ENCODE peak calls at places on chromosome 10, in five cellular contexts. One of them, this sample, is unnamed.

GRCh38 chr10:65040796-65041195 is 1519.6 kb downstream of the REEP3 start:
- DNase-seq in endothelial cell of umbilical vein: peak; percentile 17
- DNase-seq in stomach: no peak
- DNase-seq in suprapubic skin: no peak
- DNase-seq in GM23338: no peak
- DNase-seq in this sample: no peak

GRCh38 chr10:58107506-58107905 is 160.2 kb downstream of the IPMK start:
- DNase-seq in GM23338: no peak
- DNase-seq in suprapubic skin: no peak
- DNase-seq in endothelial cell of umbilical vein: no peak
- DNase-seq in stomach: no peak
- DNase-seq in this sample: no peak

GRCh38 chr10:3868274-3868669 is 83.3 kb upstream of the KLF6 start:
- DNase-seq in suprapubic skin: no peak
- DNase-seq in endothelial cell of umbilical vein: no peak
- DNase-seq in GM23338: no peak
- DNase-seq in stomach: no peak
- DNase-seq in this sample: no peak

GRCh38 chr10:72875250-72876055 is 18.1 kb upstream of the OIT3 start:
- DNase-seq in suprapubic skin: no peak
- DNase-seq in stomach: no peak
- DNase-seq in endothelial cell of umbilical vein: peak; percentile 66
- DNase-seq in GM23338: peak; percentile 70
- DNase-seq in this sample: no peak

GRCh38 chr10:1205450-1206030 is 149.4 kb downstream of the WDR37 start:
- DNase-seq in suprapubic skin: no peak
- DNase-seq in stomach: peak; percentile 23
- DNase-seq in endothelial cell of umbilical vein: no peak
- DNase-seq in GM23338: no peak
- DNase-seq in this sample: no peak

GRCh38 chr10:35613597-35614226 is 8.6 kb downstream of the GJD4 start:
- DNase-seq in GM23338: peak; percentile 44
- DNase-seq in stomach: no peak
- DNase-seq in endothelial cell of umbilical vein: peak; percentile 44
- DNase-seq in suprapubic skin: no peak
- DNase-seq in this sample: no peak

GRCh38 chr10:92242910-92243671 is 47.8 kb downstream of the CPEB3 start:
- DNase-seq in suprapubic skin: no peak
- DNase-seq in endothelial cell of umbilical vein: peak; percentile 75
- DNase-seq in stomach: peak; percentile 61
- DNase-seq in GM23338: peak; percentile 83
- DNase-seq in this sample: peak; percentile 58

GRCh38 chr10:63651864-63652263 is 130.7 kb downstream of the REEP3 start:
- DNase-seq in endothelial cell of umbilical vein: no peak
- DNase-seq in stomach: no peak
- DNase-seq in GM23338: no peak
- DNase-seq in suprapubic skin: no peak
- DNase-seq in this sample: no peak

GRCh38 chr10:33231621-33232350 is 102.7 kb downstream of the NRP1 start:
- DNase-seq in suprapubic skin: no peak
- DNase-seq in endothelial cell of umbilical vein: no peak
- DNase-seq in GM23338: no peak
- DNase-seq in stomach: no peak
- DNase-seq in this sample: no peak

GRCh38 chr10:8369666-8370065 is 315.2 kb downstream of the GATA3 start:
- DNase-seq in stomach: no peak
- DNase-seq in endothelial cell of umbilical vein: peak; percentile 76
- DNase-seq in suprapubic skin: no peak
- DNase-seq in GM23338: no peak
- DNase-seq in this sample: no peak

GRCh38 chr10:113165643-113166042 is 215.6 kb downstream of the TCF7L2 start:
- DNase-seq in endothelial cell of umbilical vein: no peak
- DNase-seq in suprapubic skin: no peak
- DNase-seq in GM23338: peak; percentile 70
- DNase-seq in stomach: no peak
- DNase-seq in this sample: no peak

GRCh38 chr10:64726466-64726865 is 1205.3 kb downstream of the REEP3 start:
- DNase-seq in suprapubic skin: no peak
- DNase-seq in GM23338: no peak
- DNase-seq in endothelial cell of umbilical vein: no peak
- DNase-seq in stomach: no peak
- DNase-seq in this sample: no peak

GRCh38 chr10:125739994-125740679 is 20.6 kb downstream of the EDRF1 start:
- DNase-seq in endothelial cell of umbilical vein: no peak
- DNase-seq in GM23338: no peak
- DNase-seq in stomach: no peak
- DNase-seq in suprapubic skin: no peak
- DNase-seq in this sample: no peak

GRCh38 chr10:29946953-29947700 is 112.3 kb downstream of the JCAD start:
- DNase-seq in suprapubic skin: no peak
- DNase-seq in GM23338: peak; percentile 11
- DNase-seq in endothelial cell of umbilical vein: peak; percentile 73
- DNase-seq in stomach: peak; percentile 50
- DNase-seq in this sample: peak; percentile 78

GRCh38 chr10:124717911-124718734 is 26.1 kb downstream of the FAM53B start:
- DNase-seq in GM23338: no peak
- DNase-seq in endothelial cell of umbilical vein: peak; percentile 46
- DNase-seq in stomach: no peak
- DNase-seq in suprapubic skin: no peak
- DNase-seq in this sample: no peak

GRCh38 chr10:43078986-43079273 is 2.1 kb downstream of the RET start:
- DNase-seq in endothelial cell of umbilical vein: no peak
- DNase-seq in stomach: no peak
- DNase-seq in GM23338: peak; percentile 83
- DNase-seq in suprapubic skin: no peak
- DNase-seq in this sample: no peak

GRCh38 chr10:68560201-68560915 is at the start of gene TET1:
- DNase-seq in stomach: peak; percentile 46
- DNase-seq in endothelial cell of umbilical vein: no peak
- DNase-seq in GM23338: peak; percentile 96
- DNase-seq in suprapubic skin: peak; percentile 85
- DNase-seq in this sample: peak; percentile 54

GRCh38 chr10:91700273-91700672 is 67.4 kb upstream of the PPP1R3C start:
- DNase-seq in endothelial cell of umbilical vein: no peak
- DNase-seq in suprapubic skin: no peak
- DNase-seq in GM23338: no peak
- DNase-seq in stomach: no peak
- DNase-seq in this sample: no peak

DNA sequence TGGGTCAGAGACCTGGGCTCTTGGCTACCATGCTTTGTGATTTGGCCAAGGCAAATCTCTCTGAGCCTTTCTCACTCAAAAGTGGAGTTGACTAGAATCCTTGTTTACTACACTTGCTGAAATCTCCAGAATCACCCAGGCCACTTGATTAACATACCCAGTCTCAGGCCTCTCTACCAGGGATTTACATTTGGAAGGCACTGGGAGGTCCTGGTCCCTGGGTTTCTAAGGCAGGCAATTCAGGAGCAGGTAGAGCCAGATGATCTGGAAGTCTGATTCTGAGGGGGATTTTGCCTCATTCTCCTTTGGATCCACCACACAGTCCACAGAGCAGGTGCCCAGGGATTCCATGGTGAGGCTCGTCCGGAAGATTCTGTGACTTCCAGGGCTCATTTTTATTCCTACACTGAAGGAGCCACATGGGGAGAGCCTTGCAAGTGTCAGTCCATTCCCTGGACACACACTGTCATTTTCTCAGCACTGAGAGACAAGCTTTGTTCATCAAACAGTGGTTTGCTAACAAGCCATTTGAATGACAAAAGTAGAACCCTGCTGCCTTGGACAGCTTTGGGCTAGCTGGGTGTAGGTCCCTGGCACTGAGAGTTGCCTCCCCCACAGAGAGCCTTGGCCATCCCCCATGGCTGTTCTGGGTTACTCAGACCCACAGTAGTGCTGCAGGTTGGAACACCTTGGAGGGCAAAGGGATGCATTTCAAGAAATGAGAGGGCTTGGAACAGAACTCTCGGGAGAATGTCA is 74.2 kb downstream of the NOC3L start:
- DNase-seq in suprapubic skin: no peak
- DNase-seq in GM23338: peak; percentile 31
- DNase-seq in stomach: no peak
- DNase-seq in endothelial cell of umbilical vein: no peak
- DNase-seq in this sample: no peak
- TF ChIP-seq POLR2AphosphoS5 in suprapubic skin: no peak
- TF ChIP-seq POLR2AphosphoS5 in GM23338: no peak
- TF ChIP-seq POLR2AphosphoS5 in stomach: no peak
- TF ChIP-seq POLR2AphosphoS5 in endothelial cell of umbilical vein: no peak
- TF ChIP-seq POLR2AphosphoS5 in this sample: no peak

DNA sequence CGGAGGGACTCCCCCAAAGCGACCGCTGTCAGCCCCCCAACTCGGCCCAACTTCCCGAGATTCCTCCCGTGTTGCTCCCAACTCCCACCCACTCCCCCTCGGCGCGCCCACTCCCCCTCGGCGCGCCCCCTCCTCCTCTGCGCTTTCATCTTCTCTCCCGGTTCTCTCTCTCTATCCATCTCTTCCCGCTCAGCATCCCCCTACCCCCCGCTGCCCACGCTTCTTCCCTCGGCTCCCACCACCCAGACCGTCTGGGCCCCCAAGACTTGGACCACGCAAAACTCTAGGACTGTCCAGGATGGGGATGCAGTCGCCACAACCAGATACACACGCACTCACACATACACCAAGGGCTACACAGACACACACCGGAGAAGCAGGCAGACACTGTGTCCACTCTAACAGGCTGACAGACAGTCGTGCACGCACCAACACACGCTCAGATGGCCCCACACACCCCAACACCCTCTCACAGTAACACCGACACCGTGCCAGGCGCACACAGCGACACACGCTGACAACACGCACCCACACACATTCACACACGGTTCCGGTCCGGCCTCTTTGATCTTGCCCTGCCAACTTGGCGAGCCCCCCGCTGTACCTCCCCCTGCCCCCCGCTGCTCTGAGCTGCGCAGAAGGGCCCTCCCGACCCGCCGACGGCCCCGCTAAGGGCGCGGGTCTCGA is 1.1 kb downstream of the GRID1 start:
- DNase-seq in endothelial cell of umbilical vein: no peak
- DNase-seq in stomach: no peak
- DNase-seq in GM23338: peak; percentile 33
- DNase-seq in suprapubic skin: peak; percentile 71
- DNase-seq in this sample: no peak
- H3K27me3 ChIP-seq in endothelial cell of umbilical vein: peaks cover 71% of the 10 kb centered on the region
- H3K27me3 ChIP-seq in stomach: peaks cover 69% of the 10 kb centered on the region
- H3K27me3 ChIP-seq in GM23338: peaks cover 97% of the 10 kb centered on the region
- H3K27me3 ChIP-seq in suprapubic skin: peaks cover 66% of the 10 kb centered on the region
- H3K27me3 ChIP-seq in this sample: no peaks in the 10 kb centered on the region

DNA sequence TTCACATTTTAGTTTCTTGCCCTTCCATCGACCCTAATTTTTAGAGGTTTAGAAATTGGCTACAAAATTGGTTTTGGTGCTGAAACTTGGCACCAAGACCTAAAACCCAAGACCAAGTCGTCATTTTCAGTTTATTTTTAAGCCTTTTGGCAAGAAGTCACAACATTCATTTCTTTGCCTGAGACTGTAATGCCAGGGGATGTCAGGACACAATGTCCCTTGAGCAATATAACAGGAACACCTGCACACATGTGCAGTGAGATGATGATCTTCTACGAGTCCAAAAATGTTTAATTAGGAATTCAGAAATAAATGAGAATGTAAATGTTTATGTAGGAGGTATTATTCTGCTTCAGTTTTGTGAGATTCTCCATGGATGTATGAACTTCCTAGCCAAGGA is 335.4 kb upstream of the ANKRD30A start:
- DNase-seq in endothelial cell of umbilical vein: no peak
- DNase-seq in suprapubic skin: no peak
- DNase-seq in GM23338: no peak
- DNase-seq in stomach: no peak
- DNase-seq in this sample: no peak
- TF ChIP-seq POLR2AphosphoS5 in endothelial cell of umbilical vein: no peak
- TF ChIP-seq POLR2AphosphoS5 in suprapubic skin: no peak
- TF ChIP-seq POLR2AphosphoS5 in GM23338: no peak
- TF ChIP-seq POLR2AphosphoS5 in stomach: no peak
- TF ChIP-seq POLR2AphosphoS5 in this sample: no peak

DNA sequence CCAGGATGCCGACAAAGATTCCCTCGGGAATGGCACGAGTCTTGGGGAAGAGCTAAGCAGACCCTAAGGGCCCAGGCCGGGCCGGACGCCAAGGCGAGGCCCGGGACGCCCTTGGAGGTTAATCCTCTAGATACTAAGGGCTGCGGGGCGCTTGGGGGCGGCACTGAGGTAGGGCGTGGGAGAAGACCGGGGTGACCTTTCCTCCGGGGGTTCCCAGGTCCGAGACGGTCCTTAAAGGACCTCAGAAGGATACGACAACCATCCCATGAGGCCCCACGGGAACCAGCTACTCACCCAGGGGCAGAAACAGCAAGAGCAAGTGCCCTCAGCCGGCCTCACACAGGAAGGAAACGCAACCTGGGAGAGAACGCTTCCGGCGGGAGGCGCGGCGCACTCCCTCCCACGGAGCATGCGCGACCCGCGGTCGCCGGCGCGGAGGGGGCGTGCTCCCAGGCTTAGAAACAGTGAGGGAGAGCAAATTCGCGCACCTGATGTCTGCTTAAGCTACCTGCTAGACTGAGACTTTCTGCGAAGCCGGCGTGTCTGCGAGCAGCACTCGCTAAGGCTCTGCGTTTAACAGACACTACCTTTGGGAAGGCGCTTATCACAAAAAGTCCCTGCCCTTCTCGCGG is at the start of gene ATAD1:
- DNase-seq in stomach: peak; percentile 89
- DNase-seq in suprapubic skin: peak; percentile 87
- DNase-seq in endothelial cell of umbilical vein: peak; percentile 80
- DNase-seq in GM23338: peak; percentile 90
- DNase-seq in this sample: peak; percentile 77
- H3K27me3 ChIP-seq in stomach: no peaks in the 10 kb centered on the region
- H3K27me3 ChIP-seq in suprapubic skin: no peaks in the 10 kb centered on the region
- H3K27me3 ChIP-seq in endothelial cell of umbilical vein: no peaks in the 10 kb centered on the region
- H3K27me3 ChIP-seq in GM23338: no peaks in the 10 kb centered on the region
- H3K27me3 ChIP-seq in this sample: no peaks in the 10 kb centered on the region